ENCODE peak calls at places on chromosomes 16 and 17, in eight cellular contexts. One of them, this sample, is unnamed.

GRCh38 chr17:55152236-55152635 is 112.5 kb upstream of the HLF start:
- DNase-seq in prostate gland: no peak
- DNase-seq in fibroblast of mammary gland: peak; percentile 22
- DNase-seq in left ventricle myocardium inferior: no peak
- DNase-seq in A549: no peak
- DNase-seq in GM23248: no peak
- DNase-seq in OCI-LY7: no peak
- DNase-seq in SJSA1: no peak
- DNase-seq in this sample: no peak

GRCh38 chr17:80320496-80320895 is 59.8 kb downstream of the RNF213 start:
- DNase-seq in prostate gland: no peak
- DNase-seq in A549: no peak
- DNase-seq in left ventricle myocardium inferior: no peak
- DNase-seq in OCI-LY7: no peak
- DNase-seq in GM23248: no peak
- DNase-seq in SJSA1: no peak
- DNase-seq in fibroblast of mammary gland: no peak
- DNase-seq in this sample: no peak

GRCh38 chr16:46789499-46790414 is 41.2 kb downstream of the C16orf87 start:
- DNase-seq in OCI-LY7: peak; percentile 89
- DNase-seq in SJSA1: peak; percentile 64
- DNase-seq in GM23248: peak; percentile 80
- DNase-seq in left ventricle myocardium inferior: peak; percentile 77
- DNase-seq in A549: peak; percentile 54
- DNase-seq in prostate gland: peak; percentile 73
- DNase-seq in fibroblast of mammary gland: peak; percentile 64
- DNase-seq in this sample: peak; percentile 19

GRCh38 chr17:16027708-16028584 is 28.3 kb downstream of the TTC19 start:
- DNase-seq in fibroblast of mammary gland: peak; percentile 94
- DNase-seq in SJSA1: peak; percentile 67
- DNase-seq in prostate gland: no peak
- DNase-seq in left ventricle myocardium inferior: no peak
- DNase-seq in OCI-LY7: no peak
- DNase-seq in A549: peak; percentile 95
- DNase-seq in GM23248: peak; percentile 95
- DNase-seq in this sample: no peak

GRCh38 chr16:57479422-57480126 is 6.7 kb downstream of the DOK4 start:
- DNase-seq in A549: no peak
- DNase-seq in left ventricle myocardium inferior: peak; percentile 58
- DNase-seq in OCI-LY7: no peak
- DNase-seq in prostate gland: no peak
- DNase-seq in GM23248: peak; percentile 59
- DNase-seq in SJSA1: no peak
- DNase-seq in fibroblast of mammary gland: peak; percentile 67
- DNase-seq in this sample: no peak

GRCh38 chr16:69741951-69742904 is 12.5 kb downstream of the NOB1 start:
- DNase-seq in OCI-LY7: no peak
- DNase-seq in fibroblast of mammary gland: peak; percentile 57
- DNase-seq in prostate gland: peak; percentile 78
- DNase-seq in GM23248: peak; percentile 46
- DNase-seq in left ventricle myocardium inferior: peak; percentile 83
- DNase-seq in SJSA1: no peak
- DNase-seq in A549: no peak
- DNase-seq in this sample: no peak

GRCh38 chr16:84048306-84048705 is 5.7 kb upstream of the SLC38A8 start:
- DNase-seq in SJSA1: no peak
- DNase-seq in OCI-LY7: no peak
- DNase-seq in left ventricle myocardium inferior: no peak
- DNase-seq in fibroblast of mammary gland: no peak
- DNase-seq in GM23248: no peak
- DNase-seq in A549: no peak
- DNase-seq in prostate gland: peak; percentile 24
- DNase-seq in this sample: no peak

GRCh38 chr17:28970879-28971278 is 19.6 kb upstream of the PHF12 start:
- DNase-seq in A549: no peak
- DNase-seq in OCI-LY7: no peak
- DNase-seq in left ventricle myocardium inferior: no peak
- DNase-seq in fibroblast of mammary gland: no peak
- DNase-seq in SJSA1: no peak
- DNase-seq in GM23248: no peak
- DNase-seq in prostate gland: peak; percentile 43
- DNase-seq in this sample: no peak

GRCh38 chr16:29990033-29990432 is 5.4 kb downstream of the HIRIP3 start:
- DNase-seq in SJSA1: no peak
- DNase-seq in OCI-LY7: no peak
- DNase-seq in GM23248: no peak
- DNase-seq in A549: no peak
- DNase-seq in left ventricle myocardium inferior: no peak
- DNase-seq in prostate gland: no peak
- DNase-seq in fibroblast of mammary gland: no peak
- DNase-seq in this sample: no peak

GRCh38 chr17:4748687-4749086 is 9.0 kb upstream of the CXCL16 start:
- DNase-seq in GM23248: no peak
- DNase-seq in fibroblast of mammary gland: no peak
- DNase-seq in OCI-LY7: no peak
- DNase-seq in prostate gland: no peak
- DNase-seq in A549: no peak
- DNase-seq in SJSA1: no peak
- DNase-seq in left ventricle myocardium inferior: no peak
- DNase-seq in this sample: no peak

GRCh38 chr17:75637143-75637538 is 3.9 kb downstream of the SMIM5 start:
- DNase-seq in A549: no peak
- DNase-seq in OCI-LY7: no peak
- DNase-seq in left ventricle myocardium inferior: peak; percentile 76
- DNase-seq in SJSA1: no peak
- DNase-seq in prostate gland: no peak
- DNase-seq in GM23248: no peak
- DNase-seq in fibroblast of mammary gland: no peak
- DNase-seq in this sample: no peak

GRCh38 chr16:79535130-79535529 is 65.4 kb downstream of the MAF start:
- DNase-seq in SJSA1: no peak
- DNase-seq in OCI-LY7: no peak
- DNase-seq in prostate gland: no peak
- DNase-seq in fibroblast of mammary gland: no peak
- DNase-seq in A549: no peak
- DNase-seq in GM23248: no peak
- DNase-seq in left ventricle myocardium inferior: no peak
- DNase-seq in this sample: no peak

GRCh38 chr17:50206604-50207293 is 5.3 kb upstream of the COL1A1 start:
- DNase-seq in OCI-LY7: no peak
- DNase-seq in prostate gland: no peak
- DNase-seq in A549: no peak
- DNase-seq in GM23248: peak; percentile 85
- DNase-seq in left ventricle myocardium inferior: peak; percentile 57
- DNase-seq in SJSA1: peak; percentile 55
- DNase-seq in fibroblast of mammary gland: peak; percentile 61
- DNase-seq in this sample: no peak

GRCh38 chr16:80526418-80527061 is 14.3 kb upstream of the DYNLRB2 start:
- DNase-seq in prostate gland: peak; percentile 50
- DNase-seq in OCI-LY7: peak; percentile 64
- DNase-seq in GM23248: peak; percentile 76
- DNase-seq in left ventricle myocardium inferior: no peak
- DNase-seq in SJSA1: peak; percentile 41
- DNase-seq in fibroblast of mammary gland: peak; percentile 69
- DNase-seq in A549: no peak
- DNase-seq in this sample: no peak

GRCh38 chr16:8959921-8960787 is 3.6 kb downstream of the USP7 start:
- DNase-seq in SJSA1: no peak
- DNase-seq in left ventricle myocardium inferior: no peak
- DNase-seq in GM23248: peak; percentile 42
- DNase-seq in A549: no peak
- DNase-seq in fibroblast of mammary gland: peak; percentile 23
- DNase-seq in prostate gland: no peak
- DNase-seq in OCI-LY7: peak; percentile 49
- DNase-seq in this sample: no peak

GRCh38 chr16:79757163-79757562 is 156.6 kb upstream of the MAF start:
- DNase-seq in OCI-LY7: no peak
- DNase-seq in fibroblast of mammary gland: no peak
- DNase-seq in SJSA1: no peak
- DNase-seq in prostate gland: no peak
- DNase-seq in left ventricle myocardium inferior: no peak
- DNase-seq in A549: no peak
- DNase-seq in GM23248: no peak
- DNase-seq in this sample: no peak

GRCh38 chr16:31253642-31254045 is 6.1 kb upstream of the ITGAM start:
- DNase-seq in SJSA1: no peak
- DNase-seq in fibroblast of mammary gland: peak; percentile 36
- DNase-seq in left ventricle myocardium inferior: peak; percentile 20
- DNase-seq in GM23248: no peak
- DNase-seq in A549: peak; percentile 76
- DNase-seq in prostate gland: no peak
- DNase-seq in OCI-LY7: no peak
- DNase-seq in this sample: peak; percentile 5

GRCh38 chr17:4513113-4514032 is 14.7 kb downstream of the SPNS2 start:
- DNase-seq in SJSA1: no peak
- DNase-seq in A549: no peak
- DNase-seq in prostate gland: no peak
- DNase-seq in OCI-LY7: no peak
- DNase-seq in GM23248: no peak
- DNase-seq in left ventricle myocardium inferior: no peak
- DNase-seq in fibroblast of mammary gland: no peak
- DNase-seq in this sample: no peak

GRCh38 chr17:62791235-62792121 is 16.6 kb downstream of the MARCHF10 start:
- DNase-seq in left ventricle myocardium inferior: no peak
- DNase-seq in prostate gland: no peak
- DNase-seq in SJSA1: peak; percentile 93
- DNase-seq in OCI-LY7: no peak
- DNase-seq in A549: peak; percentile 65
- DNase-seq in GM23248: peak; percentile 88
- DNase-seq in fibroblast of mammary gland: peak; percentile 90
- DNase-seq in this sample: no peak

GRCh38 chr17:74521701-74522201 is 9.5 kb downstream of the CD300LB start:
- DNase-seq in A549: no peak
- DNase-seq in GM23248: no peak
- DNase-seq in fibroblast of mammary gland: no peak
- DNase-seq in OCI-LY7: no peak
- DNase-seq in SJSA1: no peak
- DNase-seq in prostate gland: no peak
- DNase-seq in left ventricle myocardium inferior: no peak
- DNase-seq in this sample: no peak

GRCh38 chr16:87680272-87680644 is 78.0 kb downstream of the JPH3 start:
- DNase-seq in fibroblast of mammary gland: no peak
- DNase-seq in GM23248: no peak
- DNase-seq in SJSA1: no peak
- DNase-seq in OCI-LY7: no peak
- DNase-seq in left ventricle myocardium inferior: no peak
- DNase-seq in prostate gland: no peak
- DNase-seq in A549: no peak
- DNase-seq in this sample: no peak

GRCh38 chr16:70320121-70320520 is 21.1 kb downstream of the DDX19B start:
- DNase-seq in GM23248: no peak
- DNase-seq in OCI-LY7: no peak
- DNase-seq in prostate gland: no peak
- DNase-seq in SJSA1: no peak
- DNase-seq in A549: no peak
- DNase-seq in left ventricle myocardium inferior: no peak
- DNase-seq in fibroblast of mammary gland: no peak
- DNase-seq in this sample: no peak

GRCh38 chr17:66966529-66967418 is 2.3 kb downstream of the CACNG4 start:
- DNase-seq in fibroblast of mammary gland: no peak
- DNase-seq in GM23248: no peak
- DNase-seq in left ventricle myocardium inferior: no peak
- DNase-seq in A549: no peak
- DNase-seq in prostate gland: no peak
- DNase-seq in SJSA1: no peak
- DNase-seq in OCI-LY7: no peak
- DNase-seq in this sample: no peak
- H3K4me3 ChIP-seq in fibroblast of mammary gland: no peak overlapping the region
- H3K4me3 ChIP-seq in GM23248: no peak overlapping the region
- H3K4me3 ChIP-seq in left ventricle myocardium inferior: no peak overlapping the region
- H3K4me3 ChIP-seq in A549: peak overlapping the region; percentile 65
- H3K4me3 ChIP-seq in prostate gland: peak overlapping the region; percentile 61
- H3K4me3 ChIP-seq in SJSA1: no peak overlapping the region
- H3K4me3 ChIP-seq in OCI-LY7: no peak overlapping the region
- H3K4me3 ChIP-seq in this sample: no peak overlapping the region

DNA sequence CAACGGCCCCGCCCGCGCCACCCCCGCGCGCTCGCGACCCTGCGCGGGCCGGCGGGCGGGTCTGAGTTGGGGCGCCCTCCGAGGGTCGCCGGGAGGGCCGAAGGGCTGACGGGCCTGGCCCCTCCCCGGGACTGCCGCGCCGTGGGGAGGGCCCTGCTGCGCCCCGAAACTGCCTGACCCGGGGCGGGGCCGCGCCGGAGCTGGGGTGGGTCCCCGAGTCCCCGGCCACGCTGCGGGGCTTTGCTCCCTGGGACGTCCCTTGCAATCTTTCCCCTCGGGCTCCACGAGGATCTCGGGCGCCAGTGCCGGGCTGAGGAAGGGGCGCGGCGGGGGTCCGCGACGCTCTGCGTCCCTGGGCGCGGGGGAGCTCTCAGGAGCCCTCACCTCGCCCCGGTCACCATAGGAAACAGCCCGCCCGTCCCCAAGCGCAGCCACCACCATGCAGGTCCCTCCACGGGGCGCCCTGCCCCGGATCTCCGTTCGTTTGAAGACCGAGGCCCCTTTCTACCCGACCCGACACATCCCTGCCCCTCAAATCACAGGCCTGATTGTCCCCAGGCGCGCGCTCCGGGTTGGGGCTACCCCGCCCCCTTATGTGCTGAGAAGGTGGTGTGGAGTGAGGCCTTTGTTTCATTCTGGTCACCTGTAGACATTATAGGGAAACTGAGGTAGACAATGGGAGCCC is 527 bp upstream of the ACTG1 start:
- DNase-seq in left ventricle myocardium inferior: peak; percentile 62
- DNase-seq in fibroblast of mammary gland: peak; percentile 45
- DNase-seq in GM23248: peak; percentile 73
- DNase-seq in OCI-LY7: peak; percentile 84
- DNase-seq in SJSA1: no peak
- DNase-seq in prostate gland: peak; percentile 64
- DNase-seq in A549: peak; percentile 76
- DNase-seq in this sample: no peak
- H3K4me3 ChIP-seq in left ventricle myocardium inferior: peak overlapping the region; percentile 93
- H3K4me3 ChIP-seq in fibroblast of mammary gland: peak overlapping the region; percentile 42
- H3K4me3 ChIP-seq in GM23248: peak overlapping the region; percentile 87
- H3K4me3 ChIP-seq in OCI-LY7: peak overlapping the region; percentile 90
- H3K4me3 ChIP-seq in SJSA1: peak overlapping the region; percentile 80
- H3K4me3 ChIP-seq in prostate gland: peak overlapping the region; percentile 89
- H3K4me3 ChIP-seq in A549: peak overlapping the region; percentile 83
- H3K4me3 ChIP-seq in this sample: peak overlapping the region; percentile 99

GRCh38 chr16:24328835-24329418 is 72.8 kb downstream of the CACNG3 start:
- DNase-seq in fibroblast of mammary gland: no peak
- DNase-seq in A549: no peak
- DNase-seq in GM23248: no peak
- DNase-seq in OCI-LY7: no peak
- DNase-seq in left ventricle myocardium inferior: no peak
- DNase-seq in SJSA1: no peak
- DNase-seq in prostate gland: no peak
- DNase-seq in this sample: no peak
- H3K4me3 ChIP-seq in fibroblast of mammary gland: no peak overlapping the region
- H3K4me3 ChIP-seq in A549: no peak overlapping the region
- H3K4me3 ChIP-seq in GM23248: no peak overlapping the region
- H3K4me3 ChIP-seq in OCI-LY7: no peak overlapping the region
- H3K4me3 ChIP-seq in left ventricle myocardium inferior: no peak overlapping the region
- H3K4me3 ChIP-seq in SJSA1: no peak overlapping the region
- H3K4me3 ChIP-seq in prostate gland: no peak overlapping the region
- H3K4me3 ChIP-seq in this sample: no peak overlapping the region

DNA sequence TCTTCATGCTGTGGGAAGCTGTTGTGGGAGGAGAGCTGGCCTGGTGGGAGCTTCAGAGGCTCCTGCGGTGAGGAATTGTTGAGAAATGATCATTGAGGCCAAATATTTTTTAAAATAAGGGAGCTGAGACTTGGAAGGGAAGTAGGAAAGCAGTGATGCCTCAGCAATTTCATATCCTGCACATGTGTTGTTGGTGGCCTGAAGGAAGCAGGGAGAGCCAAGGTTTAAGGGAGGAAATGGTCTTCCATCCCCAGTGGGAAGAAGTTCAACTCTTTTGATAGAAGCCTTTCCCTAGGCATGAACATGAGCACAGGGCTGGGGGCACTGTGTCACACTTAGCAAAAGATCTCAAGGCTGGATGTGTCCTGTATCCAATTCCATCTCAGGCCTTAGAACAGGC is at the start of gene CCL14:
- DNase-seq in prostate gland: no peak
- DNase-seq in GM23248: no peak
- DNase-seq in left ventricle myocardium inferior: no peak
- DNase-seq in A549: no peak
- DNase-seq in SJSA1: no peak
- DNase-seq in OCI-LY7: no peak
- DNase-seq in fibroblast of mammary gland: no peak
- DNase-seq in this sample: no peak
- H3K4me3 ChIP-seq in prostate gland: no peak within 1 kb of the TSS
- H3K4me3 ChIP-seq in GM23248: no peak within 1 kb of the TSS
- H3K4me3 ChIP-seq in left ventricle myocardium inferior: peak within 1 kb of the TSS; percentile 10
- H3K4me3 ChIP-seq in A549: no peak within 1 kb of the TSS
- H3K4me3 ChIP-seq in SJSA1: no peak within 1 kb of the TSS
- H3K4me3 ChIP-seq in OCI-LY7: no peak within 1 kb of the TSS
- H3K4me3 ChIP-seq in fibroblast of mammary gland: no peak within 1 kb of the TSS
- H3K4me3 ChIP-seq in this sample: no peak within 1 kb of the TSS

This sample was measured in thoracic aorta.